ENCODE peak calls at places on chromosome 22, in eight cellular contexts. O is fibroblast of lung, X is HFF-Myc, N is psoas muscle, A is cardiac fibroblast, K is ovary, T is HL-60, V is A549. H is an unnamed sample.

GRCh38 chr22:46464296-46464695 is 73.1 kb downstream of the CELSR1 start:
- DNase-seq in O (no peak), X (no peak), N (no peak), A (no peak), K (no peak), T (no peak), V (no peak), H (no peak)

GRCh38 chr22:43066844-43067385 is 22.3 kb downstream of the TTLL1 start:
- DNase-seq in O (peak; percentile 69), X (peak; percentile 50), N (no peak), A (peak; percentile 62), K (no peak), T (no peak), V (no peak), H (peak; percentile 52)

GRCh38 chr22:23555118-23555517 is 25.0 kb downstream of the IGLL1 start:
- DNase-seq in O (no peak), X (no peak), N (no peak), A (no peak), K (no peak), T (no peak), V (no peak), H (no peak)

GRCh38 chr22:22939537-22940368 is 52.1 kb downstream of the IGLL5 start:
- DNase-seq in O (no peak), X (no peak), N (peak; percentile 1), A (no peak), K (no peak), T (no peak), V (no peak), H (no peak)

GRCh38 chr22:46346680-46347405 is 11.3 kb downstream of the TRMU start:
- DNase-seq in O (no peak), X (no peak), N (no peak), A (no peak), K (no peak), T (no peak), V (no peak), H (no peak)

GRCh38 chr22:35961480-35961902 is 67.1 kb downstream of the RBFOX2 start:
- DNase-seq in O (peak; percentile 94), X (peak; percentile 87), N (peak; percentile 19), A (peak; percentile 74), K (peak; percentile 63), T (no peak), V (peak; percentile 37), H (peak; percentile 82)

GRCh38 chr22:31630331-31631329 is 31.4 kb downstream of the PISD start:
- DNase-seq in O (peak; percentile 79), X (no peak), N (peak; percentile 89), A (peak; percentile 80), K (peak; percentile 78), T (peak; percentile 90), V (peak; percentile 44), H (peak; percentile 51)

GRCh38 chr22:37545703-37546435 is 14.4 kb upstream of the CDC42EP1 start:
- DNase-seq in O (peak; percentile 95), X (peak; percentile 79), N (peak; percentile 93), A (peak; percentile 95), K (peak; percentile 98), T (no peak), V (peak; percentile 87), H (peak; percentile 96)

GRCh38 chr22:36110306-36110791 is 50.2 kb downstream of the APOL3 start:
- DNase-seq in O (peak; percentile 48), X (no peak), N (no peak), A (no peak), K (no peak), T (no peak), V (no peak), H (no peak)

GRCh38 chr22:42752230-42752746 is 31.6 kb upstream of the A4GALT start:
- DNase-seq in O (no peak), X (no peak), N (no peak), A (no peak), K (no peak), T (no peak), V (peak; percentile 51), H (no peak)

GRCh38 chr22:43014062-43014875 is 680 bp downstream of the PACSIN2 start:
- DNase-seq in O (peak; percentile 29), X (no peak), N (peak; percentile 45), A (no peak), K (peak; percentile 40), T (peak; percentile 28), V (no peak), H (no peak)

GRCh38 chr22:30602049-30602448 is 4.9 kb upstream of the TCN2 start:
- DNase-seq in O (peak; percentile 23), X (no peak), N (no peak), A (peak; percentile 53), K (no peak), T (peak; percentile 40), V (peak; percentile 62), H (peak; percentile 29)

GRCh38 chr22:30332551-30332950 is 5.8 kb upstream of the TBC1D10A start:
- DNase-seq in O (no peak), X (no peak), N (no peak), A (no peak), K (no peak), T (no peak), V (no peak), H (no peak)

GRCh38 chr22:45096256-45096907 is 67.3 kb upstream of the NUP50 start:
- DNase-seq in O (peak; percentile 31), X (peak; percentile 46), N (no peak), A (peak; percentile 71), K (peak; percentile 47), T (peak; percentile 65), V (peak; percentile 60), H (peak; percentile 59)

GRCh38 chr22:27801197-27801615 is 350 bp downstream of the MN1 start:
- DNase-seq in O (peak; percentile 66), X (no peak), N (peak; percentile 50), A (peak; percentile 56), K (peak; percentile 65), T (no peak), V (peak; percentile 30), H (no peak)

GRCh38 chr22:27045103-27045940 is 387.9 kb downstream of the MIAT start:
- DNase-seq in O (peak; percentile 86), X (peak; percentile 72), N (no peak), A (peak; percentile 49), K (no peak), T (no peak), V (peak; percentile 66), H (peak; percentile 46)

GRCh38 chr22:44917372-44918165 is 92.2 kb downstream of the PHF21B start:
- DNase-seq in O (no peak), X (no peak), N (no peak), A (no peak), K (no peak), T (no peak), V (no peak), H (no peak)

GRCh38 chr22:30129636-30130035 is 49.4 kb downstream of the HORMAD2 start:
- DNase-seq in O (no peak), X (no peak), N (no peak), A (peak; percentile 8), K (no peak), T (no peak), V (no peak), H (no peak)

GRCh38 chr22:26547426-26547825 is 35.2 kb upstream of the TFIP11 start:
- DNase-seq in O (peak; percentile 10), X (no peak), N (no peak), A (no peak), K (no peak), T (peak; percentile 63), V (no peak), H (no peak)

DNA sequence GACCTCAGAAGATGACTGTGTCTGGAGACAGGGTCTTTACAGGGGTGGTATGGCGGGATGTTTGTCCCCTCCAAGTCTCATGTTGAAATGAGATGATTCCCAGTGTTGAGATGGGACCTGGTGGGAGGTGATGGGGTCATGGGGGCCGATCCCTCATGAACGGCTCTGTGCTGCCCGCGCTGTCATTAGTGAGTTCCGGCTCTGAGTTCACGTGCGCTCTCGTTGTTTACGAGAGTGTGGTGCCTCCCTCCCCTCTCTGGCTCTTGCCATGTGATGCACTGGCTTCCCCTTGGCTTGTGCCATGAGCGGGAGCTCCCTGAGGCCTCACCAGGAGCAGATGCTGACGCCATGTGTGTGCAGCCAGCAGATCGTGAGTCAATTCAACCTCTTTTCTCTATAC is 830.8 kb downstream of the TBC1D22A start:
- DNase-seq in O (no peak), X (no peak), N (no peak), A (no peak), K (no peak), T (no peak), V (no peak), H (no peak)
- TF ChIP-seq CTCF in O (no peak), X (no peak), N (no peak), A (no peak), K (no peak), T (no peak), V (no peak), H (no peak)

GRCh38 chr22:17257578-17257977 is 38.3 kb upstream of the ADA2 start:
- DNase-seq in O (no peak), X (no peak), N (no peak), A (no peak), K (no peak), T (no peak), V (no peak), H (no peak)
- H3K4me3 ChIP-seq in O (no peak overlapping the region), X (no peak overlapping the region), N (peak overlapping the region; percentile 50), A (no peak overlapping the region), K (no peak overlapping the region), T (no peak overlapping the region), V (no peak overlapping the region), H (no peak overlapping the region)

DNA sequence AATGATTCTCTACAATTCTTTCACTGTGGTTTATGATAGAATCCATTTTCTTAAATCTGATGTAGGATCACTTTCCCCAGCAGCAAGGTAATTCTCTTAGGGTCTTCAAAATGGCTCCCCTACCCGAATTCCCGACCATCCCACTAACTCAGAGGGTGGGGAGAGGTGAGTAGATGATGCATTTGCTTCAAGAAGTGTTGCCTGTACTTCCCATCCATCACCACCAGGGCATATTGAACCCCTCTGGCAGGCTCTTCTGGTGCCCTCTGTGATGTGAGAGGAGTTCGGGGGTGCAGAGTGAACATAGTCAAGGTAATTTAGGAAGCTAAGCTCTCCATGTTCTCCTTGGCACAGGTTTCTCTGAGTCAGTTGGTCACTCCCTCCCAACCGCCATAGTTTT is 52.3 kb downstream of the ZNRF3 start:
- DNase-seq in O (no peak), X (no peak), N (no peak), A (no peak), K (no peak), T (no peak), V (no peak), H (no peak)
- TF ChIP-seq CTCF in O (peak; percentile 25), X (peak; percentile 32), N (peak; percentile 5), A (peak; percentile 38), K (no peak), T (peak; percentile 3), V (no peak), H (no peak)

DNA sequence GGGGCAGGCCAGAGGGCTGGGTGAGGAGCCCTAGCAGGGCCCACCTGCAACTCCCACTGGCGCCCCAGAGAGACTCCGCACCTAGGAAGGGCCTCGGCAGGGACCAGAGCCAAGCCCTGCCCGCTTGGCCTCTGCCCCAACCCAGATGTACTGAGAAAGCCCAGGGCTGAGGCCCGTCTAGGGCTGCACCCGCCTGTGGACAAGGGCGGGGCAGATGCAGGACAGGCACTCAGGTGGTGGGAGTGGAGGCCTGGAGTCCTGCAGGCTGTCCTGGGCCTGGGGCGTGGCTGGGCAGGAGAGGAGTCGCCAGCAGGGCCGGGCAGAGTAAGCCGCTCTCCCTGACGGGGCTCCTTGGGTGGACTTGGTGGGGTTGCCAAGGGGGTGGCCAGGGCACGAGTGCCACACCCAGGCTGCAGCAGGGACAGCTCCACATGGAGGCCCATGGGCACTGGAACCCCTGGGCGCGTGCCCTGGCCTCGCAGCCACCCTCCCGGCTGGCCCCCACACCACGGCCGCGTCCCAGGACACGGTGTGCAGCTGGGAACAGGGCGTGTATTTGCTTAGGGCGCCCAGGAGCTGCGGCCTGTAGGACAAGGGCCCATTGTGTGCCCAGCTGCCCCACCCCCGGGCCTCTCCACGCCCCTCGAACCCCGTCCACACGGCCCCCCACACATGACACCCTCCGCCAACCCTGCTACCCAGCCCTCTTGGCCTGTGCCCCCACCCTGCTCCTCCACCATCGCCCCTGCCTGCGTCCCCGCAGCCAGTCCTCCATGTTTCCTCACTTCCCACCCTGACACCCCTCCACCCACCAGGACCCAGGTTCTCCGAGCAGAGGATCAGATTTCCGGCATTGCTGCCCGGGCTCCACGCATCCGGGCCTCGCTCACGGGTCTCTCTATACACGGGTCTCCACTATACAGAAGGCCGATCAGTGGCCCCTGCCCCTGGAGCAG is 11.3 kb upstream of the PIM3 start:
- DNase-seq in O (no peak), X (no peak), N (no peak), A (no peak), K (no peak), T (no peak), V (peak; percentile 74), H (no peak)
- H3K4me3 ChIP-seq in O (no peak overlapping the region), X (no peak overlapping the region), N (no peak overlapping the region), A (no peak overlapping the region), K (no peak overlapping the region), T (no peak overlapping the region), V (no peak overlapping the region), H (no peak overlapping the region)